ENCODE peak calls at places on chromosomes 5 and 9, in four cellular contexts. F is K562, U is A549, X is HepG2. N is an unnamed sample.

GRCh38 chr9:111475195-111475594 is 9.0 kb downstream of the ECPAS start:
- DNase-seq in F (no peak), U (no peak), X (no peak), N (no peak)

GRCh38 chr5:154478224-154478565 is at the start of gene HAND1:
- DNase-seq in F (no peak), U (peak), X (peak), N (peak)

GRCh38 chr9:75918154-75918553 is 27.7 kb downstream of the PCSK5 start:
- DNase-seq in F (no peak), U (no peak), X (no peak), N (no peak)

GRCh38 chr5:2010940-2011339 is 128.2 kb upstream of the IRX4 start:
- DNase-seq in F (no peak), U (no peak), X (no peak), N (no peak)

GRCh38 chr5:59496524-59497134 is 396.9 kb downstream of the PDE4D start:
- DNase-seq in F (peak), U (no peak), X (no peak), N (peak)

GRCh38 chr5:155167736-155168135 is 154.2 kb downstream of the KIF4B start:
- DNase-seq in F (no peak), U (no peak), X (no peak), N (no peak)

GRCh38 chr5:150485770-150486401 is 22.0 kb upstream of the NDST1 start:
- DNase-seq in F (peak), U (peak), X (no peak), N (peak)

GRCh38 chr5:151682751-151683331 is 3.9 kb downstream of the SPARC start:
- DNase-seq in F (no peak), U (no peak), X (no peak), N (no peak)

GRCh38 chr5:15009420-15009819 is 137.8 kb upstream of the ANKH start:
- DNase-seq in F (peak), U (peak), X (peak), N (no peak)

GRCh38 chr5:83277154-83277553 is 194.4 kb upstream of the VCAN start:
- DNase-seq in F (no peak), U (no peak), X (no peak), N (no peak)

DNA sequence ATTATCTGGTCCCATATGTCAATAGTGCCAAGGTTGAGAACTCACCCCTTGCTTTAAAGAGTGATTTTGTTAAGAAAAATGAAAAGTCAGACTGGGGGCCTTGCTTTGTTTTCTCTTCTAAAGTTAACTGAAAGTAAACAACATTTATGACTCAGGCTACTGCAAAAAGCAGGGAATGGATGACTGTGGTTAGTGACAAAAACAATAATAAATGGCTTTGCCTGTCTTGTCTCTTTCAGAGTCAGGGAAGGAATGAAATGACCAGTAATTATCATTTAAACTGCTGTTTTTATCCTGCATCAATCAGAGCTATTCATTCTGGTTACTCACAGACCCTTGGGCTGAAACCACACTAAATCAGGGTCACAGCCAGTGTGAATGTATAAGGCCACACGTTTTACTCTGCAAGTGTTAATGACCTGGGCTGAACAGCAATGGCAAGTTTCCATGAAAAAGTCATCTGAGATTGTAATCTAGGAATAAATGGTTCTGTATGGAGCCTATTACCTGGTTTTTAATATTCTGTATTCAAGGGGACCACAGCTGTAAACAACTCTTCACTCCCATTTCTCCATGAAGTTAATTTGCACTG is 112.1 kb downstream of the ZNF608 start:
- DNase-seq in F (no peak), U (no peak), X (peak), N (no peak)
- TF ChIP-seq HMGXB4 in F (no peak), U (no peak), X (no peak), N (no peak)

DNA sequence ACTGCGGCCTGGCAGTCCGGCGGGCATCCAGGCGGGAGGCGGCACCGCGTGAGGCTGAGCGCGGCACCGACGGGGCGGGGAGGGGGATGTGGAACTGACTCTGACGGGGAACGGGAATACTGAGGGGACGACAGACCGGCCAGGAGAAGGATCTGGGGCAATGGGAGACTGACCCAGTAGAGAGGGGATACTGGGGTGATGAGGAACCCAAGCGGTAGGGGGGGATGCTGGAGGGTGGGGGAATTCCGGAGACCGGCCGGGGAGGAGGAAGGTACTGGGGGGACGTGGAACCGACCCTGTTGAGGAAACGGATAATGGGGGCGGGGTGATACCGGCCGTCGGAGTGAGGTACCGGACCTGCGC is 423 bp downstream of the IPPK start:
- DNase-seq in F (peak), U (peak), X (no peak), N (peak)
- TF ChIP-seq HMGXB4 in F (peak), U (no peak), X (no peak), N (no peak)

GRCh38 chr5:168886153-168886552 is 307.0 kb upstream of the PANK3 start:
- DNase-seq in F (no peak), U (no peak), X (no peak), N (no peak)
- TF ChIP-seq HMGXB4 in F (no peak), U (no peak), X (no peak), N (no peak)

DNA sequence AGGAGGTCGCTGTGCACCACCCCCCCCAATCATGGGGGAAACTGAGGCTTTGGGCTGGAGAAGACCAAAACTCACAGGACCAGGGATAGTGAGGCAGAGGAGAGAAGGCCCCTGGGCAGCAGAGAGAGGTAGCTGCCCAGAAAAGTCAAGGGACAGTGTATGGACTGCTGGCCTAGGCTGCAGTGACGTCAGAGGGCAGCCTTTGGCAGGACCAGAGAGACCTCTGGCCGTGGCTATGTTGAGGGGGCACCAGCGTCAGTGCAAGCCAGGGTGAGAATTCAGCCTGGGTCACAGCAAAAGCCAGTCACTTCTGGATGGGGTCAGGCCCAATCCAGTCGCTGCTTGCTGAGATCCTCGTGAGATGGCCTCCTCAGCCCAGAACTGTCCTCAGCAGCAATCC is 26.5 kb downstream of the FLT4 start:
- DNase-seq in F (no peak), U (no peak), X (no peak), N (no peak)
- TF ChIP-seq HMGXB4 in F (no peak), U (no peak), X (no peak), N (no peak)

DNA sequence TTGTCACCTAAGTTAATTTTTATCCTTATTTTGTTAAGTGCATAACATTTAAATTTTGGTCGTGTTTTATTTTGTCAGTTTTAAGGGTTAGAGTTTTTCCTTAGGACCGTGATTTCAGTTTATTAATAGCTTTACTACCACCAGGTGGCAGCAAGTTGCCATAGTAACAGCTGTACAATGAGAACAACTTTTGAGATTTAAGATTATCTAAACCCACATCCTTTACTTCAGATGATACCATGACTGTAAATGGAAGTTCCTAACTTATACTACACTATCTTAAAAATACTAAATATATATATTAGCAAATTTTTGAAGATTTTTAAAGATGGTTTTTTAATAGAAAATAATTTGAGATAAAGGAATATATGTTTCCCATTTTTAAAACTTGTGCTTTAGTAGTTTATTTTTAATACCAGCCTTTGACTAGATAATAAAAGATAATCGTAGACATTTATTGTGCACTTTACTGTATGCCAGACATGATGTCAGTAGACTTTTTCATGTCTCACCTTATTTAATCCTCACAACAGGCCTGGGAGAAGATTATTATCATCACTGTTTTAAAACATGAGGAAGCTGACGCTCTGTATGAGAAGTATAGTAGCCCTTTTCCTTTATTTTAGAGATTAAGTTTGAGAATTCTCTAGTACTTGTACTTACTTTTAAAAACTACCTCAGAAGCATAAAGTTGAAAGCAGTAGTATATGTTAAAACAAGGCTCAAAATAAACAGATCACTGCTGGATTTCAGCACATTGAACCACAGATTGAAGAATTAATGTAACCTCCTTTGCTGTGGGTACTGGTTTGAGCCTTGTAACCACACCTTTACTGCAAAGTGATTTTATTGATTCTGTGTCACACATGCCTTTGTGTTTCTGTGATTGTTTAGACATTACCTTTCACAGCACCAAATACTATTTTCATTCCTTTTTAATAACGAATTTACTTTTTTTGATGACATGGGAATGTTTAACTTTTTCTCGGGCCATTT is 27.5 kb downstream of the SREK1 start:
- DNase-seq in F (peak), U (peak), X (peak), N (no peak)
- TF ChIP-seq HMGXB4 in F (no peak), U (no peak), X (no peak), N (no peak)